ENCODE peak calls at places on chromosomes 6 and 20, in four cellular contexts. O, U, X and E are unnamed samples.
A peak's percentile ranks its signal among the peaks of the same experiment; 100 is the strongest.

GRCh38 chr6:13395272-13396237 is 67.2 kb upstream of the TBC1D7 start:
- DNase-seq in O (no peak), X (peak; percentile 69), U (no peak), E (peak; percentile 77)

GRCh38 chr6:157980288-157981131 is 1.2 kb upstream of the SYNJ2 start:
- DNase-seq in X (no peak), O (no peak), U (no peak), E (no peak)

GRCh38 chr6:164148789-164149188 is 734.3 kb downstream of the QKI start:
- DNase-seq in X (no peak), O (no peak), U (no peak), E (no peak)

GRCh38 chr6:8108031-8108660 is 5.8 kb upstream of the EEF1E1 start:
- DNase-seq in X (peak; percentile 92), O (no peak), U (no peak), E (peak; percentile 95)

GRCh38 chr6:87721311-87721710 is 19.3 kb upstream of the AKIRIN2 start:
- DNase-seq in O (no peak), U (no peak), X (no peak), E (no peak)

GRCh38 chr6:134703206-134703605 is 246.7 kb downstream of the ALDH8A1 start:
- DNase-seq in U (no peak), O (no peak), X (no peak), E (no peak)

GRCh38 chr6:87139236-87139635 is 16.1 kb upstream of the ZNF292 start:
- DNase-seq in X (peak; percentile 55), O (peak; percentile 21), U (no peak), E (peak; percentile 61)

GRCh38 chr6:139323511-139324445 is 32.0 kb upstream of the TXLNB start:
- DNase-seq in O (peak; percentile 67), U (no peak), X (peak; percentile 71), E (peak; percentile 88)

GRCh38 chr20:45798935-45799642 is 7.3 kb downstream of the DNTTIP1 start:
- DNase-seq in X (peak; percentile 40), O (peak; percentile 63), U (peak; percentile 22), E (peak; percentile 69)

GRCh38 chr20:32902456-32903420 is 44.0 kb downstream of the EFCAB8 start:
- DNase-seq in O (peak; percentile 58), X (peak; percentile 42), U (peak; percentile 7), E (peak; percentile 36)

GRCh38 chr6:28356666-28357020 is 6.9 kb downstream of the ZKSCAN3 start:
- DNase-seq in X (no peak), O (no peak), U (no peak), E (no peak)

GRCh38 chr6:70998148-70998547 is 41.3 kb upstream of the B3GAT2 start:
- DNase-seq in O (no peak), U (no peak), X (no peak), E (no peak)

GRCh38 chr6:109336221-109336955 is 45.9 kb downstream of the CD164 start:
- DNase-seq in U (no peak), O (no peak), X (peak; percentile 45), E (peak; percentile 21)

GRCh38 chr20:3276400-3277015 is 37.5 kb upstream of the SLC4A11 start:
- DNase-seq in X (no peak), O (peak; percentile 6), U (no peak), E (peak; percentile 23)

GRCh38 chr6:165971202-165971601 is 196.4 kb downstream of the TBXT start:
- DNase-seq in X (no peak), U (no peak), O (no peak), E (no peak)

GRCh38 chr6:96991618-96992355 is 67.3 kb downstream of the KLHL32 start:
- DNase-seq in U (no peak), X (no peak), O (no peak), E (no peak)

GRCh38 chr20:5910192-5910591 is 40.1 kb downstream of the TRMT6 start:
- DNase-seq in O (no peak), X (no peak), U (no peak), E (no peak)

GRCh38 chr6:26743157-26743821 is 83.7 kb upstream of the ZNF322 start:
- DNase-seq in X (peak; percentile 40), O (peak; percentile 67), U (no peak), E (peak; percentile 51)

GRCh38 chr6:95593025-95593424 is 15.7 kb downstream of the MANEA start:
- DNase-seq in O (no peak), X (no peak), U (no peak), E (no peak)

GRCh38 chr6:87105823-87106222 is 10.9 kb upstream of the CGA start:
- DNase-seq in X (peak; percentile 9), U (no peak), O (no peak), E (peak; percentile 16)

GRCh38 chr20:5056801-5057599 is 55.7 kb upstream of the SLC23A2 start:
- DNase-seq in X (peak; percentile 9), O (peak; percentile 12), U (no peak), E (peak; percentile 16)

GRCh38 chr6:105609375-105609991 is 206.6 kb upstream of the PREP start:
- DNase-seq in U (no peak), X (peak; percentile 84), O (no peak), E (peak; percentile 97)

GRCh38 chr6:16466778-16467177 is 228.4 kb downstream of the GMPR start:
- DNase-seq in X (no peak), U (no peak), O (no peak), E (no peak)

GRCh38 chr6:89458720-89459119 is 25.8 kb downstream of the ANKRD6 start:
- DNase-seq in U (no peak), O (no peak), X (no peak), E (no peak)

GRCh38 chr20:50120935-50121693 is 8.2 kb upstream of the UBE2V1 start:
- DNase-seq in X (peak; percentile 52), O (peak; percentile 53), U (peak; percentile 33), E (peak; percentile 67)

GRCh38 chr6:170553686-170554085 is 483 bp upstream of the TBP start:
- DNase-seq in X (no peak), O (peak; percentile 23), U (no peak), E (peak; percentile 85)

GRCh38 chr20:23147964-23148720 is 62.0 kb upstream of the CD93 start:
- DNase-seq in O (no peak), X (peak; percentile 74), U (no peak), E (peak; percentile 98)

GRCh38 chr6:166257911-166258318 is 50.3 kb downstream of the PRR18 start:
- DNase-seq in X (no peak), O (no peak), U (no peak), E (no peak)

GRCh38 chr20:47235111-47235510 is 121.4 kb downstream of the ZMYND8 start:
- DNase-seq in X (no peak), U (no peak), O (no peak), E (no peak)

GRCh38 chr6:14472964-14473363 is 355.4 kb downstream of the CD83 start:
- DNase-seq in X (peak; percentile 36), U (no peak), O (no peak), E (peak; percentile 53)

GRCh38 chr6:17042422-17043147 is 59.3 kb upstream of the STMND1 start:
- DNase-seq in U (no peak), X (peak; percentile 31), O (peak; percentile 59), E (peak; percentile 73)

GRCh38 chr6:158717341-158718328 is 67.8 kb downstream of the SYTL3 start:
- DNase-seq in X (no peak), U (no peak), O (no peak), E (no peak)

GRCh38 chr6:55445648-55446204 is 118.5 kb downstream of the GFRAL start:
- DNase-seq in U (no peak), X (peak; percentile 60), O (peak; percentile 6), E (peak; percentile 58)

GRCh38 chr20:24806896-24807676 is 142.0 kb upstream of the CST7 start:
- DNase-seq in X (no peak), O (no peak), U (no peak), E (no peak)

GRCh38 chr20:34624628-34625027 is 52.3 kb downstream of the PIGU start:
- DNase-seq in U (no peak), O (no peak), X (no peak), E (no peak)

GRCh38 chr6:45394586-45395095 is 16.9 kb upstream of the SUPT3H start:
- DNase-seq in O (no peak), U (no peak), X (no peak), E (no peak)

GRCh38 chr20:62815066-62815991 is 1.5 kb upstream of the COL9A3 start:
- DNase-seq in U (no peak), O (no peak), X (no peak), E (peak; percentile 44)

GRCh38 chr20:41366546-41367392 is at the start of gene EMILIN3:
- DNase-seq in X (no peak), U (no peak), O (peak; percentile 44), E (no peak)

GRCh38 chr20:4090756-4091331 is 75.5 kb upstream of the RNF24 start:
- DNase-seq in U (no peak), O (no peak), X (no peak), E (peak; percentile 98)

GRCh38 chr6:111794716-111795452 is 78.4 kb downstream of the FYN start:
- DNase-seq in U (no peak), X (no peak), O (no peak), E (no peak)